ENCODE peak calls at places on chromosomes 5 and 9, in five cellular contexts. U, D, H, Q and V are unnamed samples.

GRCh38 chr5:55919625-55920024 is 68.5 kb downstream of the IL31RA start:
- DNase-seq in H (no peak), U (no peak), Q (peak; percentile 41), D (no peak), V (no peak)

GRCh38 chr5:27450607-27451006 is 412.2 kb upstream of the CDH9 start:
- DNase-seq in Q (no peak), U (no peak), H (no peak), D (no peak), V (no peak)

GRCh38 chr5:13910637-13911288 is 33.7 kb downstream of the DNAH5 start:
- DNase-seq in U (no peak), H (no peak), D (no peak), Q (no peak), V (no peak)

GRCh38 chr5:61637566-61637965 is 305.5 kb downstream of the ZSWIM6 start:
- DNase-seq in D (no peak), U (no peak), H (no peak), Q (no peak), V (no peak)

GRCh38 chr5:140791111-140791510 is 3.5 kb upstream of the PCDHA2 start:
- DNase-seq in D (no peak), H (no peak), U (no peak), Q (no peak), V (no peak)

GRCh38 chr5:33788922-33789321 is 102.9 kb downstream of the ADAMTS12 start:
- DNase-seq in H (no peak), Q (no peak), U (no peak), D (no peak), V (no peak)

GRCh38 chr5:10702040-10702629 is 58.9 kb downstream of the DAP start:
- DNase-seq in U (no peak), H (no peak), Q (no peak), D (no peak), V (peak; percentile 43)

GRCh38 chr9:132584616-132585560 is 2.5 kb downstream of the BARHL1 start:
- DNase-seq in D (no peak), Q (no peak), H (no peak), U (no peak), V (no peak)

GRCh38 chr9:81841326-81841725 is 86.9 kb upstream of the SPATA31D4 start:
- DNase-seq in H (no peak), D (no peak), U (no peak), Q (no peak), V (no peak)

GRCh38 chr9:130745829-130746228 is 52.2 kb downstream of the EXOSC2 start:
- DNase-seq in D (no peak), H (no peak), U (no peak), Q (no peak), V (no peak)

GRCh38 chr9:12718482-12719026 is 25.4 kb downstream of the TYRP1 start:
- DNase-seq in Q (no peak), H (no peak), D (no peak), U (no peak), V (no peak)

GRCh38 chr5:39948867-39949468 is 524.2 kb upstream of the DAB2 start:
- DNase-seq in Q (no peak), D (peak; percentile 53), U (peak; percentile 26), H (peak; percentile 30), V (no peak)

GRCh38 chr5:154445422-154446182 is at the start of gene SAP30L:
- DNase-seq in U (peak; percentile 100), D (peak; percentile 97), Q (peak; percentile 94), H (peak; percentile 99), V (peak; percentile 96)

GRCh38 chr5:124790895-124791732 is 44.7 kb upstream of the ZNF608 start:
- DNase-seq in U (peak; percentile 16), Q (no peak), D (peak; percentile 26), H (no peak), V (no peak)

GRCh38 chr9:89359636-89360315 is 41.5 kb downstream of the SECISBP2 start:
- DNase-seq in H (no peak), D (no peak), Q (peak; percentile 49), U (no peak), V (no peak)

GRCh38 chr5:14261237-14261636 is 118.1 kb downstream of the TRIO start:
- DNase-seq in Q (no peak), H (no peak), D (no peak), U (no peak), V (no peak)

GRCh38 chr9:75892168-75892901 is 1.9 kb downstream of the PCSK5 start:
- DNase-seq in H (peak; percentile 14), D (peak; percentile 70), U (peak; percentile 35), Q (peak; percentile 80), V (peak; percentile 67)

GRCh38 chr5:83265318-83265717 is 188.0 kb downstream of the XRCC4 start:
- DNase-seq in Q (no peak), H (peak; percentile 14), U (no peak), D (no peak), V (no peak)

GRCh38 chr9:70502690-70503089 is 88.2 kb upstream of the KLF9 start:
- DNase-seq in D (no peak), Q (no peak), H (no peak), U (no peak), V (no peak)

GRCh38 chr9:131275332-131276106 is 791 bp downstream of the FAM78A start:
- DNase-seq in D (peak; percentile 49), Q (no peak), U (no peak), H (no peak), V (no peak)

GRCh38 chr9:116391306-116391900 is 237.8 kb downstream of the PAPPA start:
- DNase-seq in D (no peak), H (no peak), Q (no peak), U (no peak), V (no peak)

GRCh38 chr9:131056781-131057506 is 39.4 kb upstream of the AIF1L start:
- DNase-seq in U (no peak), D (no peak), H (no peak), Q (no peak), V (no peak)

GRCh38 chr5:139774980-139775654 is 20.5 kb upstream of the PSD2 start:
- DNase-seq in D (peak; percentile 78), Q (peak; percentile 90), U (peak; percentile 83), H (peak; percentile 94), V (peak; percentile 64)

GRCh38 chr9:32419921-32420320 is 35.5 kb downstream of the ACO1 start:
- DNase-seq in Q (no peak), H (no peak), D (no peak), U (no peak), V (no peak)

GRCh38 chr5:138274189-138274853 is at the start of gene GFRA3:
- DNase-seq in U (no peak), H (peak; percentile 77), Q (no peak), D (no peak), V (peak; percentile 14)

GRCh38 chr9:16627967-16628366 is 242.5 kb downstream of the BNC2 start:
- DNase-seq in D (no peak), Q (no peak), H (peak; percentile 33), U (no peak), V (peak; percentile 58)

GRCh38 chr9:99437145-99437544 is 215.1 kb downstream of the SEC61B start:
- DNase-seq in U (no peak), D (no peak), H (no peak), Q (no peak), V (no peak)

GRCh38 chr5:80654054-80654390 is 430 bp upstream of the MSH3 start:
- DNase-seq in D (peak; percentile 62), H (peak; percentile 56), U (peak; percentile 25), Q (no peak), V (no peak)

GRCh38 chr5:143527808-143528207 is 124.3 kb upstream of the NR3C1 start:
- DNase-seq in U (no peak), D (no peak), H (no peak), Q (no peak), V (no peak)

DNA sequence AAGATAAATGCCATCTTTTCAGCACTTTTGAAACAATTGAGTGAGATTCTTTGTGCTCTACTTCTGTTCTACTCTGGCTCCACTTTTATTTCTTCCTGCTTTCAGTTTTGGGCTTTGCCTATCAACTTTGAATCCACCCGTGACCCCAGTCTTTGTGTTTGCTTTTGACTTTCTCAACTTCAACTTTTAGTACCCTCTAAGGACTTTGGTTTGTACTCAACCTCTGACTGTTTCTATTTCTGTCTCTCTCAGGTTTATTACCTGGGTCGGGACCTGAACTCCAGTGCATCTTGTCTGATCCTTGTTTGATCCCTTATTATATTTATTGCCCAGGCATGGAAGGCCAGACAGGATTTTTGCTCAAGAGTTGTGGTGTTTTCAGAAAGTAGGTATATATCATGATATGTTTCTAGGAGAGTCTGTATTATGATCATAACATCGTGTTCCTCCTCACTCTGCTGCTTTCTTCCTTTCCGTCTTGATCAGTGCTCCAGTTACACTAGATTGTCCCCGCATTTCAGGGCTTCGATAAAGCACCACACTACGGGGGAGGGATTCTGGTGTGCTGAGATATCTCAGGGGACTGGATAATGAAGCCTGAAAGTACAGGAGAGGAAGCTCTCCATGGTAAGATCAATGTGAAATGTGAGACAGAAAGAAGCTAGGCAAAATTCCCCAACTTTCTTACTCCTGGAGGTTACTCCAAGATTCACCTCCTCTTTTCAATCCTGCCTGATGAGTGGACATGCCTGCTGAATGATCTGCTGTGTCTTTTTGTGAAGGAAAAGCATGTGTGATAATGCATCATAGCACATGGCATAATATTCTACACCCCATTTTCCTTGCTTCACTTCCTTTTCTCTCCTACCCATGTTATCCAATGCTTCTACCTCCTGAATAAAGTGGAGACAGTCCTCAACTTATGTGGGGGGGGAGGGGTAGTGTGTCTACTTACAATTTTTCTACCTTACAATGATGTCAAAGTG is 155.5 kb upstream of the GRIN3A start:
- DNase-seq in D (no peak), H (no peak), Q (no peak), U (no peak), V (no peak)
- TF ChIP-seq EP300 in D (no peak), H (no peak), Q (no peak), U (no peak), V (no peak)

GRCh38 chr5:44991693-44992092 is 182.9 kb downstream of the MRPS30 start:
- DNase-seq in U (no peak), H (no peak), D (no peak), Q (no peak), V (no peak)
- TF ChIP-seq EP300 in U (no peak), H (no peak), D (no peak), Q (no peak), V (no peak)

GRCh38 chr9:21404146-21404545 is 4.8 kb upstream of the IFNA8 start:
- DNase-seq in D (no peak), H (no peak), Q (no peak), U (no peak), V (no peak)

GRCh38 chr9:21398955-21399489 is 9.9 kb upstream of the IFNA8 start:
- DNase-seq in U (no peak), Q (no peak), H (no peak), D (no peak), V (no peak)

GRCh38 chr9:21402387-21403247 is 6.3 kb upstream of the IFNA8 start:
- DNase-seq in Q (no peak), U (peak; percentile 33), D (no peak), H (peak; percentile 21), V (no peak)
- TF ChIP-seq EP300 in Q (no peak), U (no peak), D (no peak), H (no peak), V (no peak)

GRCh38 chr5:180104131-180104530 is 32.6 kb upstream of the RNF130 start:
- DNase-seq in D (no peak), Q (peak; percentile 38), U (no peak), H (no peak), V (no peak)
- TF ChIP-seq EP300 in D (no peak), Q (no peak), U (no peak), H (no peak), V (no peak)